ENCODE peak calls at places on chromosomes 7 and 10, in five cellular contexts. R, Y, E, V and G are unnamed samples.

GRCh38 chr7:154789404-154789803 is 213.5 kb downstream of the PAXIP1 start:
- DNase-seq in R (no peak), Y (no peak), E (peak), V (no peak), G (no peak)

GRCh38 chr7:66265566-66265965 is 60.4 kb downstream of the TPST1 start:
- DNase-seq in R (peak), Y (no peak), E (no peak), V (no peak), G (peak)

GRCh38 chr7:148882668-148883232 is 1.3 kb downstream of the EZH2 start:
- DNase-seq in R (no peak), Y (no peak), E (no peak), V (no peak), G (no peak)

GRCh38 chr7:37009282-37009681 is 285.0 kb upstream of the AOAH start:
- DNase-seq in R (no peak), Y (no peak), E (no peak), V (no peak), G (no peak)

GRCh38 chr10:128211064-128211504 is 84.9 kb upstream of the MKI67 start:
- DNase-seq in R (no peak), Y (no peak), E (no peak), V (no peak), G (no peak)

GRCh38 chr7:131235489-131236317 is 92.0 kb upstream of the MKLN1 start:
- DNase-seq in R (no peak), Y (peak), E (no peak), V (no peak), G (no peak)

GRCh38 chr10:42979730-42980467 is 97.0 kb upstream of the RET start:
- DNase-seq in R (no peak), Y (no peak), E (no peak), V (no peak), G (no peak)

GRCh38 chr10:109386921-109387320 is 536.4 kb downstream of the XPNPEP1 start:
- DNase-seq in R (no peak), Y (no peak), E (no peak), V (no peak), G (no peak)